ENCODE peak calls at places on chromosomes 3 and 15, in four cellular contexts. J is K562, Y is HepG2, L is GM12878. F is an unnamed sample.
A peak's percentile ranks its signal among the peaks of the same experiment; 100 is the strongest.

GRCh38 chr3:30437172-30437571 is 169.2 kb upstream of the TGFBR2 start:
- DNase-seq in J (no peak), Y (no peak), L (no peak), F (no peak)

GRCh38 chr3:105594219-105594618 is 227.5 kb downstream of the ALCAM start:
- DNase-seq in J (no peak), Y (no peak), L (no peak), F (no peak)

GRCh38 chr3:107794664-107795443 is 272.1 kb downstream of the BBX start:
- DNase-seq in J (no peak), Y (no peak), L (no peak), F (no peak)

GRCh38 chr3:23800731-23801130 is 5.0 kb upstream of the UBE2E1 start:
- DNase-seq in J (no peak), Y (no peak), L (no peak), F (peak; percentile 39)

GRCh38 chr3:196772102-196772501 is 32.4 kb downstream of the PAK2 start:
- DNase-seq in J (no peak), Y (no peak), L (no peak), F (no peak)

GRCh38 chr15:58462547-58462946 is 30.8 kb downstream of the LIPC start:
- DNase-seq in J (no peak), Y (no peak), L (no peak), F (no peak)

GRCh38 chr3:64801856-64802255 is 114.1 kb upstream of the ADAMTS9 start:
- DNase-seq in J (no peak), Y (no peak), L (no peak), F (peak; percentile 7)

GRCh38 chr3:126517986-126518778 is 609 bp upstream of the UROC1 start:
- DNase-seq in J (no peak), Y (no peak), L (no peak), F (no peak)

GRCh38 chr15:81255596-81255995 is 58.9 kb downstream of the IL16 start:
- DNase-seq in J (no peak), Y (no peak), L (no peak), F (no peak)

GRCh38 chr3:58044656-58045055 is 36.4 kb downstream of the FLNB start:
- DNase-seq in J (no peak), Y (no peak), L (no peak), F (peak; percentile 65)

GRCh38 chr15:36484038-36484778 is 95.2 kb upstream of the CDIN1 start:
- DNase-seq in J (no peak), Y (no peak), L (no peak), F (no peak)

GRCh38 chr3:52153389-52154096 is 680 bp downstream of the POC1A start:
- DNase-seq in J (peak; percentile 41), Y (peak; percentile 48), L (no peak), F (no peak)

GRCh38 chr3:24474862-24475261 is 19.8 kb downstream of the THRB start:
- DNase-seq in J (no peak), Y (no peak), L (no peak), F (no peak)

GRCh38 chr3:52257911-52258310 is 12.4 kb downstream of the PPM1M start:
- DNase-seq in J (no peak), Y (no peak), L (no peak), F (no peak)

GRCh38 chr3:196096382-196096953 is 14.6 kb upstream of the TFRC start:
- DNase-seq in J (no peak), Y (no peak), L (peak; percentile 87), F (no peak)

GRCh38 chr15:40313531-40314398 is 6.0 kb upstream of the PLCB2 start:
- DNase-seq in J (no peak), Y (peak; percentile 53), L (no peak), F (peak; percentile 43)

GRCh38 chr3:169822983-169823382 is 10.3 kb upstream of the LRRC34 start:
- DNase-seq in J (no peak), Y (no peak), L (no peak), F (no peak)

GRCh38 chr3:98573231-98573728 is 20.1 kb downstream of the CPOX start:
- DNase-seq in J (no peak), Y (no peak), L (no peak), F (peak; percentile 57)

GRCh38 chr3:24145481-24145880 is 200.4 kb downstream of the NR1D2 start:
- DNase-seq in J (no peak), Y (no peak), L (no peak), F (no peak)

GRCh38 chr3:128009952-128010846 is 42.0 kb upstream of the SEC61A1 start:
- DNase-seq in J (no peak), Y (peak; percentile 29), L (no peak), F (no peak)

GRCh38 chr3:147415337-147415736 is 6.2 kb downstream of the ZIC1 start:
- DNase-seq in J (no peak), Y (no peak), L (no peak), F (no peak)

GRCh38 chr3:161920196-161920595 is 423.6 kb downstream of the OTOL1 start:
- DNase-seq in J (no peak), Y (no peak), L (no peak), F (no peak)

GRCh38 chr3:86782860-86783259 is 208.1 kb downstream of the VGLL3 start:
- DNase-seq in J (no peak), Y (no peak), L (no peak), F (no peak)

DNA sequence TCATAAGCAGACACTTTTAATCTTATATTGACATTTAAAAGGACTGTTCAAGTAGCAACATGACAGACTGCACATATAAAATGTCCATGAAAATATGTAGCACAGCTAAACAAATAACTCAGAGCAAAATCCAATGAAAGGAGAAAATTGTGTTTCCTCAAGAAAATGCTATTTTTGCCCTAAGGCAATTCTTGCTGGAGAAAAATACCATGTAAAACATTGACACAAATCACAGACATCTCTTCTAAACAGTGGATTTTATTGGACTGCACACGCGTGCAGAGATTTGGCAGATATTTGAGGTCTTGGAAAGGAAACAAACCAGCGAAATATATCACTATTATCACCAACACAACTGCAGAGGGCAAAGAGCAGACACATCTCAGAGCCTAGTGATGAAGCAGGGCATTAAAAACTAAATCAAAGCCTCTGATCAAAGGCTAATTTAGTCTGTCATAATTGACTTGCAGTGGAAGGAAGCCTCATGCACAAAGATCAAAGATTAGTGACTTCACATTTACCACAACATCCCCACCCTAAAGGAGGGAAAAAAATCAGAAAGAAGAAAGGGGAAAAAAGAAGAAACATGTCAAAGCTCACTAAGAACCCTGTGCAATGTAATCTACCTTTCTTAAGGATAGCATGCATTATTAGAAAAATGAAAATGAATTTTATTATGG is 52.4 kb downstream of the CHL1 start:
- DNase-seq in J (no peak), Y (no peak), L (no peak), F (no peak)
- H3K9ac ChIP-seq in J (no peak overlapping the region), Y (no peak overlapping the region), L (no peak overlapping the region), F (no peak overlapping the region)

DNA sequence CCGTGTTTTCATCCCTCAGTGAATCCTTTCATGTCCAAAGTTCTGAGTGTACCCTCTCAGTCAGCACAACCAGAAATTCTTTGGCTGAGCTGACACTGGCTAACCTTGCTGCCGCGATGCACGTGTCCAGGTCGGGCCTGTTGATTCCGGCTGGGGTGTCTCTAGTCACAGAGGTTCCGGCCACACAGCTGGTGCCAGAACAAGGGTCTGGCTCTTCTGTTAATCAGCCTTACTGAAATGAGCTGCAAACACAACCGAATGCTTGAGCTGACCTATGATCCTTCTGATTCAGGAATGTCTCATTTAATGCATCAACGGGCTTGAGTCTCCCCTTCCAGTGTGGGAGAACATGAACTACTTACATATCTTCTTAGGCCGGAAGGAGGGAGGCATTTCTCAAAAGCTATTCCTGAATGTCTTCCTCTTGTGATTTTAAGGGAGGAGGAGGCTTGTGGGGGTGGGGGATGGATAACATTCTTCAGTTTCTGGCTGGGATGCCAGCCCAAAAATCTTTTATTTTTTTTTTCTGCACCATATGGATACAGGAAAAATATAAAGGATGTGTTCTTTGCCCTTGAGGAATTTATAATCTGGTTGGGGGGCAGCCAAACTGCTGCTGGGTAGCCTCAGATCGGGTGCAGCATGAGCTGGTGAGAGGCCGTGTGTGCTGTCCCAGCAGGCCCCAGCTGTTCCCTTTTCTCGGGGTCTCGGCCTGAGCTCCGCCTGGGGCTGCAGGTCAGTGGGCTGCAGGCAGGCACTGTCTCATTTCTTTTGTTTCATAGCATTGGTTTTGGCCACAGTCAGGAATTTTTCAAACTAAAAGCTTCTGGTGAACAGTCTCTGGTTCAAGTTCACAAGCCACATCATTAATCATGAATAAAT is 319.1 kb upstream of the TBL1XR1 start:
- DNase-seq in J (no peak), Y (peak; percentile 74), L (no peak), F (peak; percentile 56)
- TF ChIP-seq MYC in J (no peak), Y (peak; percentile 92), L (no peak), F (no peak)

GRCh38 chr3:116951610-116952009 is 242.0 kb downstream of the TUSC7 start:
- DNase-seq in J (no peak), Y (no peak), L (no peak), F (no peak)

GRCh38 chr3:116946376-116946775 is 236.8 kb downstream of the TUSC7 start:
- DNase-seq in J (no peak), Y (no peak), L (no peak), F (no peak)

GRCh38 chr3:116947809-116948208 is 238.2 kb downstream of the TUSC7 start:
- DNase-seq in J (no peak), Y (no peak), L (no peak), F (no peak)

GRCh38 chr3:116947148-116947547 is 237.6 kb downstream of the TUSC7 start:
- DNase-seq in J (no peak), Y (no peak), L (no peak), F (no peak)

DNA sequence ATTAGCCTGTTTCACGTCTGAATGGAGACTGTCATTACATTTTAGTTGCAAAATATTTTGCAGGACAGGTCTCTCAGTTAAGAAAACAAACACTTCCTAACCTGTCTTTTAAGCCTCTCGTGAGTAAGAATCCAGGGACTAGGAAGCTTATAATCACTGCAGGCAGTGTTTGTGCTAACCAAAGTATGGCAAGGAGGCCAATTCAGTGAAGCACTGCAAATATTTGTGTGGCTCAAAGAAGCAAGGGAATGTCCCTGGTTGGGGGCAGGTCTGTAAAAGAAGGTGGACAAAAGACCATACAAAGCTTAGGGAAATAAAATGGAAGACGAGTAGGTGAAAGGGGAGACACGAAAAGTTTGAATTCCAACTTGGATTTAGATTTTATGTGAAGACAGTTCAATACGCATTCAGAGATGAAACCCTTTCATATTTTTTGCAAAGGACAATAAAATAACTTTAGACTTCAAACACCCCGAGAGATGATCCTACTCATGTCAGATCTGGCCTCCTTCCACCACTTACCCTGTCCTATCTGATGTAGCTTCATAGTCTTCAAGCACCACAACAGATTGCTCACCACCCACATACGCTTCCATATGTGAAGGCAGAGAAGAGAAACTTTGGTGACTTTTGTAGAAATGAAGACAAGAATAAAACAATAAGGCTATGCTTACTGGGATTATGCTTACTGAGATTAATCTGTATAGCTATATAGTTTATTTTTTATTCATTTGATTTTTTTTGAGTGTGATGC is 240.9 kb downstream of the TUSC7 start:
- DNase-seq in J (no peak), Y (no peak), L (no peak), F (no peak)
- H2AFZ ChIP-seq in J (no peak overlapping the region), Y (no peak overlapping the region), L (no peak overlapping the region), F (no peak overlapping the region)

GRCh38 chr15:34865531-34865930 is 70.2 kb upstream of the ACTC1 start:
- DNase-seq in J (no peak), Y (no peak), L (no peak), F (no peak)

GRCh38 chr15:34869110-34869509 is 73.8 kb upstream of the ACTC1 start:
- DNase-seq in J (no peak), Y (no peak), L (no peak), F (no peak)
- H3K9ac ChIP-seq in J (no peak overlapping the region), Y (no peak overlapping the region), L (no peak overlapping the region), F (no peak overlapping the region)

GRCh38 chr15:60228096-60228495 is 169.7 kb downstream of the ANXA2 start:
- DNase-seq in J (no peak), Y (no peak), L (no peak), F (no peak)
- TF ChIP-seq MYC in J (no peak), Y (no peak), L (no peak), F (no peak)

F was measured in endothelial cell of umbilical vein.